ENCODE peak calls at places on chromosomes 6 and 20, in seven cellular contexts. K, U, P, S, M, V and W are unnamed samples.

GRCh38 chr6:20790032-20790791 is 256.0 kb downstream of the CDKAL1 start:
- ATAC-seq in K (no peak), U (no peak), P (no peak), S (no peak), M (no peak), V (peak; percentile 72), W (no peak)

GRCh38 chr6:3117912-3118352 is 579 bp upstream of the BPHL start:
- ATAC-seq in K (no peak), U (no peak), P (no peak), S (no peak), M (no peak), V (no peak), W (no peak)

GRCh38 chr6:64483956-64484499 is 848.4 kb downstream of the PHF3 start:
- ATAC-seq in K (no peak), U (no peak), P (no peak), S (no peak), M (no peak), V (no peak), W (no peak)

GRCh38 chr20:22611636-22612035 is 27.3 kb upstream of the FOXA2 start:
- ATAC-seq in K (no peak), U (no peak), P (no peak), S (no peak), M (no peak), V (no peak), W (no peak)

GRCh38 chr6:9131616-9132015 is 696.3 kb upstream of the SLC35B3 start:
- ATAC-seq in K (peak; percentile 96), U (no peak), P (no peak), S (no peak), M (no peak), V (no peak), W (no peak)

GRCh38 chr6:113713665-113714064 is 143.5 kb upstream of the MARCKS start:
- ATAC-seq in K (no peak), U (no peak), P (no peak), S (no peak), M (no peak), V (no peak), W (no peak)

GRCh38 chr20:16530201-16530681 is 43.0 kb downstream of the KIF16B start:
- ATAC-seq in K (no peak), U (peak; percentile 52), P (no peak), S (no peak), M (no peak), V (no peak), W (no peak)

GRCh38 chr6:106534564-106534982 is 94.7 kb downstream of the RTN4IP1 start:
- ATAC-seq in K (no peak), U (no peak), P (no peak), S (no peak), M (peak; percentile 59), V (peak; percentile 79), W (no peak)